ENCODE peak calls at places on chromosome 20, in seven cellular contexts. U is hypothalamus; G is HCEC 1CT; X is activated naive CD4-positive, alpha-beta T cell treated with Interleukin-2 at 50 U/mL for 16 hours; V is activated CD4-positive, alpha-beta T cell treated with anti-CD3 and anti-CD28 coated beads, Interleukin-2, amount 10 ng/mL, durations not matched to agents 7 days and 5 days; H is amygdala; D is CD14-positive monocyte. B is an unnamed sample.

GRCh38 chr20:2801459-2801728 is 967 bp upstream of the CPXM1 start:
- DNase-seq in D (no peak), V (no peak), X (no peak), G (no peak), H (no peak), U (no peak), B (no peak)

GRCh38 chr20:46243707-46244628 is 64.3 kb downstream of the CDH22 start:
- DNase-seq in G (no peak), D (no peak), V (no peak), U (no peak), X (no peak), H (no peak), B (no peak)

GRCh38 chr20:444117-444516 is 18.2 kb downstream of the TBC1D20 start:
- DNase-seq in D (no peak), U (no peak), G (no peak), V (no peak), H (no peak), X (no peak), B (no peak)

GRCh38 chr20:59785986-59786753 is 147.3 kb downstream of the SYCP2 start:
- DNase-seq in X (no peak), H (no peak), G (no peak), D (no peak), U (no peak), V (no peak), B (no peak)

GRCh38 chr20:35215066-35215956 is 11.2 kb upstream of the MMP24 start:
- DNase-seq in U (no peak), G (peak), X (no peak), H (no peak), V (no peak), D (no peak), B (no peak)

GRCh38 chr20:61799928-61800327 is 265.8 kb downstream of the TAF4 start:
- DNase-seq in V (no peak), D (peak), G (no peak), X (no peak), U (no peak), H (no peak), B (no peak)

GRCh38 chr20:10649817-10650200 is 24.0 kb downstream of the JAG1 start:
- DNase-seq in U (no peak), V (no peak), X (no peak), D (no peak), H (no peak), G (no peak), B (no peak)

GRCh38 chr20:60583741-60584140 is 625.5 kb downstream of the CDH26 start:
- DNase-seq in U (no peak), D (no peak), H (no peak), G (no peak), X (no peak), V (no peak), B (no peak)

GRCh38 chr20:36101201-36101600 is 53.3 kb upstream of the EPB41L1 start:
- DNase-seq in D (no peak), G (no peak), X (no peak), V (no peak), U (no peak), H (no peak), B (no peak)

GRCh38 chr20:8545212-8545611 is 413.1 kb downstream of the PLCB1 start:
- DNase-seq in U (no peak), D (no peak), V (no peak), G (no peak), X (no peak), H (no peak), B (no peak)

GRCh38 chr20:50169329-50169823 is 15.9 kb upstream of the PEDS1 start:
- DNase-seq in X (peak), V (peak), G (peak), U (peak), H (peak), D (peak), B (peak)

GRCh38 chr20:16580127-16580526 is 6.9 kb upstream of the KIF16B start:
- DNase-seq in U (no peak), H (no peak), D (no peak), X (no peak), G (peak), V (no peak), B (no peak)

GRCh38 chr20:64038579-64039292 is 2.8 kb downstream of the C20orf204 start:
- DNase-seq in X (peak), D (no peak), G (peak), U (no peak), V (peak), H (no peak), B (peak)

GRCh38 chr20:59028812-59029211 is 3.3 kb downstream of the ATP5F1E start:
- DNase-seq in H (no peak), G (no peak), X (no peak), V (no peak), D (no peak), U (no peak), B (no peak)

GRCh38 chr20:32574296-32575226 is 10.6 kb downstream of the NOL4L start:
- DNase-seq in V (no peak), U (no peak), H (no peak), G (peak), D (peak), X (peak), B (no peak)

GRCh38 chr20:46572181-46572580 is 21.7 kb upstream of the OCSTAMP start:
- DNase-seq in H (peak), V (no peak), D (peak), X (no peak), U (peak), G (no peak), B (no peak)

GRCh38 chr20:47825011-47825762 is 39.9 kb upstream of the SULF2 start:
- DNase-seq in X (no peak), V (no peak), G (no peak), D (no peak), H (no peak), U (no peak), B (no peak)

GRCh38 chr20:40955326-40955725 is 73.3 kb upstream of the TOP1 start:
- DNase-seq in X (no peak), G (no peak), U (no peak), D (no peak), V (no peak), H (no peak), B (no peak)

GRCh38 chr20:41138527-41139226 is 1.3 kb downstream of the PLCG1 start:
- DNase-seq in H (no peak), D (no peak), U (no peak), V (peak), G (no peak), X (peak), B (peak)

GRCh38 chr20:59141818-59142581 is 21.6 kb upstream of the ZNF831 start:
- DNase-seq in G (no peak), V (no peak), U (no peak), X (no peak), H (no peak), D (no peak), B (no peak)

GRCh38 chr20:48674461-48674860 is 153.3 kb downstream of the PREX1 start:
- DNase-seq in G (no peak), H (no peak), U (no peak), D (no peak), V (no peak), X (no peak), B (no peak)

GRCh38 chr20:25580711-25581110 is 4.6 kb downstream of the NINL start:
- DNase-seq in X (no peak), V (no peak), D (no peak), H (no peak), G (peak), U (no peak), B (no peak)

GRCh38 chr20:53335509-53335908 is 258.1 kb downstream of the ZNF217 start:
- DNase-seq in X (no peak), G (no peak), V (no peak), D (no peak), H (no peak), U (no peak), B (no peak)

GRCh38 chr20:44071057-44071456 is 115.9 kb downstream of the JPH2 start:
- DNase-seq in U (no peak), D (no peak), G (no peak), H (no peak), X (no peak), V (no peak), B (no peak)

GRCh38 chr20:9276964-9277363 is 208.1 kb downstream of the PLCB4 start:
- DNase-seq in V (no peak), X (no peak), D (no peak), G (no peak), H (no peak), U (no peak), B (no peak)

GRCh38 chr20:46635514-46636091 is 15.7 kb downstream of the SLC13A3 start:
- DNase-seq in H (no peak), G (no peak), V (no peak), X (no peak), U (no peak), D (no peak), B (no peak)

GRCh38 chr20:50313223-50313820 is 122.7 kb downstream of the CEBPB start:
- DNase-seq in H (no peak), X (no peak), U (no peak), V (no peak), G (peak), D (no peak), B (no peak)

GRCh38 chr20:10313215-10313614 is 94.6 kb downstream of the SNAP25 start:
- DNase-seq in V (no peak), D (no peak), H (no peak), G (no peak), X (no peak), U (no peak), B (no peak)

GRCh38 chr20:45383131-45383530 is 5.0 kb upstream of the TP53TG5 start:
- DNase-seq in G (peak), U (no peak), V (no peak), H (no peak), D (no peak), X (no peak), B (no peak)

GRCh38 chr20:8664778-8665177 is 404.1 kb upstream of the PLCB4 start:
- DNase-seq in V (no peak), G (no peak), D (no peak), U (no peak), H (no peak), X (no peak), B (no peak)

GRCh38 chr20:18034039-18034438 is 23.7 kb downstream of the OVOL2 start:
- DNase-seq in U (no peak), G (no peak), D (no peak), V (no peak), X (no peak), H (no peak), B (no peak)

B was measured in stimulated activated effector memory CD8-positive, alpha-beta T cell treated with anti-CD3 and anti-CD28 coated beads, Interleukin-12 subunit alpha, Interleukin-12 subunit beta, amount 100 ng/mL, for 72 hours.